ENCODE peak calls at places on chromosomes 11 and 22, in six cellular contexts. Q is IMR-90, N is mesendoderm, O is H9, R is mesenchymal stem cell, B is trophoblast cell. S is an unnamed sample.

GRCh38 chr11:107591098-107591445 is at the start of gene ELMOD1:
- DNase-seq in Q (peak), N (peak), O (peak), R (peak), B (peak), S (peak)

GRCh38 chr11:118791961-118792578 is 1.1 kb upstream of the DDX6 start:
- DNase-seq in Q (no peak), N (peak), O (peak), R (no peak), B (peak), S (peak)

GRCh38 chr22:17836977-17837742 is 62.9 kb upstream of the BID start:
- DNase-seq in Q (no peak), N (peak), O (peak), R (no peak), B (peak), S (no peak)

GRCh38 chr11:3214420-3214699 is 4.3 kb downstream of the MRGPRG start:
- DNase-seq in Q (no peak), N (no peak), O (no peak), R (no peak), B (no peak), S (no peak)

GRCh38 chr11:12793506-12793905 is 119.3 kb downstream of the TEAD1 start:
- DNase-seq in Q (no peak), N (no peak), O (no peak), R (no peak), B (no peak), S (no peak)

GRCh38 chr22:21791635-21792625 is 56.3 kb upstream of the YPEL1 start:
- DNase-seq in Q (peak), N (no peak), O (no peak), R (no peak), B (no peak), S (no peak)

GRCh38 chr11:125281831-125282595 is 117.5 kb downstream of the PKNOX2 start:
- DNase-seq in Q (no peak), N (peak), O (no peak), R (no peak), B (peak), S (no peak)

GRCh38 chr11:33857924-33858323 is 34.0 kb downstream of the LMO2 start:
- DNase-seq in Q (peak), N (peak), O (peak), R (peak), B (peak), S (peak)

GRCh38 chr22:17672417-17672991 is 33.9 kb downstream of the BCL2L13 start:
- DNase-seq in Q (peak), N (no peak), O (no peak), R (peak), B (no peak), S (no peak)

GRCh38 chr22:35622132-35622913 is 5.2 kb upstream of the MB start:
- DNase-seq in Q (no peak), N (peak), O (peak), R (no peak), B (no peak), S (no peak)

GRCh38 chr11:10451399-10452116 is 3.5 kb upstream of the AMPD3 start:
- DNase-seq in Q (no peak), N (peak), O (no peak), R (no peak), B (no peak), S (no peak)

GRCh38 chr11:10452211-10452767 is 2.8 kb upstream of the AMPD3 start:
- DNase-seq in Q (peak), N (no peak), O (no peak), R (no peak), B (no peak), S (no peak)

GRCh38 chr11:10453261-10453660 is 1.8 kb upstream of the AMPD3 start:
- DNase-seq in Q (peak), N (no peak), O (no peak), R (no peak), B (no peak), S (no peak)

GRCh38 chr11:10454506-10454901 is 560 bp upstream of the AMPD3 start:
- DNase-seq in Q (no peak), N (no peak), O (no peak), R (no peak), B (no peak), S (no peak)

DNA sequence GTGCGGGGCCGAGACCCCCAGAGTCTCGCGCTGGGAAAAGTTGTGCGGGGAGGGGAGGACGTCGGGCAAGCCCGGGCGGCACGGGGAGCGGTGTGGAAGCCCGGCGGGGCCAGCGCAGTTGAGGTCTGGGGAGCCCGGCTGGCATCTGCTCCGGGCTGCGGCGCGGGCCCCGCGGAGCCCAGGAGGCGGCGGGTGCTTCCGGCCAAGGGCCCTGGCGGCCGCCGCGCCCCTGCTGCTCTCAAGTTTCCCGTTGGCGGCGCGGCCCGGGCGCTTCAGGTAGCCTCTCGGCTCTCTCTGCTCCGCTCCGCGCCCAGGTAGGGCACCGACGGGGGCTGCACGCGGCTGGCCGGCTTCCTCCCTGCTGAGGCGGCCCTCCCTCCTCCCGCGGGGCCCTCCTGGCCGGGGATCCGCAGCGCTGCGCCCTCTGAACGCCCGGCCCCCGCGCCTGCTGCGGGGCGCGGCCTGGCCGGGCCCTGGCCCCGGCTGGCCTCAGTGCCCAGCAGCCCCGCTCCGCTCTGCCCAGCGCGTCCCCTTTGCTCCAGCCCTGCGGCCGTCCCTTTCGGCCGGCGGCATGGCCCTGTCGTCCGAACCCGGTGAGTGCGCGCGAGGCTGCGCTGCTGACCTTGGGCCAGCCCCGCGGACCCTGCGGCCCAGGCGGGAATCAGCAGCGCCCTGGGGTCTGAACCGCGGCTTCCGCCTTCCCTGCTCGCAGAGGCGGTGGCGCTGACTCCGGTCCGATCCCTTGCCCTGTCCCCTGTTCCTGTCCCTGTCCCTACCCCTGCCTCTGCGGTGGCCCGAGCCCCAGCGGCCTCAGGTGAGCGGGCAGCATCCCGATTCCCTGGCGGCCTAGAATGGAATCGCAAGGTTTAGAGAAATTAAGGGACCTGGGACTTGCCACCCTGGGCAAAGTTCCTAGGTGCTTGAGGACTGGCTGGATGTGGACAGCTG is 4.3 kb upstream of the AMPD3 start:
- DNase-seq in Q (no peak), N (peak), O (peak), R (peak), B (peak), S (peak)
- H3K18ac ChIP-seq in Q (no peak), N (peak), O (peak), R (peak), B (peak), S (peak)

GRCh38 chr11:47408598-47409439 is 429 bp downstream of the SLC39A13 start:
- DNase-seq in Q (peak), N (peak), O (peak), R (peak), B (peak), S (no peak)
- H3K23ac ChIP-seq in Q (peak), N (peak), O (no peak), R (peak), B (no peak), S (peak)

DNA sequence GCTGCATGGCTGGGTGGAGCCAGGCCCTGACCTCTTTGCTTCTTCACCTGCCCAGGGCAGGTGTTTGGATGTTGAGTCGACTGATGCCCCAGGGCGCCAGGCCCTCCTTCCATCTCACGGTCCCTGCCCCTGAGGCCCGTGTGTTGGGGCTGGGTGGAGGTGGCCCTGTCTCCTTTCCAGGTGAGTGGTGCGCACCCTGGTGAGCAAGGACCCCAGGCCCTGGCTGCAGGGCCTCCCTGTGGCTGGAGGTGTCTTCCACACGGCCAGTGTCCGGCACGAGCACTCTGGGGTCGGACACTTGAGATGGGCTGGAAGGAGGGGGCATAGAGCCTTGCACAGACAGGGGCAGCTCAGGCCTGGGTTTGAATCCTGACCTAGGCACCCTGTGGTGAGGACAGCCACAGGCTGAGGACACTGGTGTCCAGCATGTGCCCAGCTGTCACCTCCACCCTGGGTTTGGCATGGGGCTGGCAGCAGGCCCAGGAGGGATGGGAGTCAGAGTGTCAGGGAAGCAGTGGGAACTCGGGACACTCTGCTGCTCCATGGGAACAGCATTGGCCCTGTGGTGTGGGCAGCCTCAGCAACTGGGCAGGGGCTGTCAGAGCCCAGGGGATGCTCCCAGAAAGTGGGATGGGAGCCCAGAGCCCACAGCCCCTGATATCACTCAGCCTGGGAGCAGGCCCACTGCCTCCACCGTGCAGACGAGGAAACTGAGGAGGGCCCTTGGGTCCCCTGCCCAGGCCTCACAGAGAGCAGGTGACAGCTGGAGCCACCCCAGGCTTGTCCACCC is 37.1 kb upstream of the CCDC188 start:
- DNase-seq in Q (no peak), N (no peak), O (no peak), R (no peak), B (no peak), S (no peak)
- H3K18ac ChIP-seq in Q (no peak), N (no peak), O (no peak), R (no peak), B (no peak), S (peak)

GRCh38 chr11:117020287-117020686 is 77.9 kb downstream of the SIK3 start:
- DNase-seq in Q (no peak), N (no peak), O (no peak), R (no peak), B (no peak), S (no peak)
- H3K23ac ChIP-seq in Q (no peak), N (no peak), O (no peak), R (no peak), B (no peak), S (no peak)

GRCh38 chr11:127454856-127455255 is 454.3 kb upstream of the KIRREL3 start:
- DNase-seq in Q (no peak), N (peak), O (no peak), R (no peak), B (no peak), S (no peak)

GRCh38 chr11:127451852-127452251 is 451.3 kb upstream of the KIRREL3 start:
- DNase-seq in Q (no peak), N (no peak), O (no peak), R (no peak), B (no peak), S (no peak)

GRCh38 chr11:127452533-127452932 is 452.0 kb upstream of the KIRREL3 start:
- DNase-seq in Q (no peak), N (no peak), O (no peak), R (no peak), B (no peak), S (no peak)
- H3K18ac ChIP-seq in Q (no peak), N (no peak), O (no peak), R (no peak), B (no peak), S (no peak)

GRCh38 chr11:93526058-93526633 is 17.0 kb downstream of the SMCO4 start:
- DNase-seq in Q (no peak), N (no peak), O (no peak), R (no peak), B (no peak), S (no peak)

GRCh38 chr11:93524173-93524536 is 19.0 kb downstream of the SMCO4 start:
- DNase-seq in Q (no peak), N (no peak), O (no peak), R (peak), B (no peak), S (no peak)

GRCh38 chr11:93525601-93526000 is 17.6 kb downstream of the SMCO4 start:
- DNase-seq in Q (peak), N (no peak), O (no peak), R (peak), B (no peak), S (no peak)

GRCh38 chr11:93526691-93527583 is 16.3 kb downstream of the SMCO4 start:
- DNase-seq in Q (no peak), N (no peak), O (no peak), R (no peak), B (no peak), S (no peak)

DNA sequence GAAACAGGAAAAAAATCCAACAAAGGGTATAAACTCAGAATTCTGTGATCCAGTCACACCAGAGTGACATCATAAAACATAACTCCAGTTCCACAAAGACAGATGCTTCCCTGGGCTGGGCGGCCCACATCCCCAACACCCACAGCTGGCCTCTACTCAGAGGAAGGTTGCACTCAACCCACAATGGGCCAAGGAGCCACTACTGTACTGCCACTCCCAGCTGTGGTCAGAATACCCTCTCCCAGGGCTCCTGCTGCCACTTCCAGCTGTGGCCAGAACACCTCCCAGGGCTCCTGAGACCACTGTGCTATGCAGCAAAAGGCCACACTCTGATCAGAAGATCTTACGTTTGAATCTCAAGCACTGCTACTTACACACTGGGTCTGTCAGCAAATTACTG is 18.3 kb downstream of the SMCO4 start:
- DNase-seq in Q (no peak), N (no peak), O (no peak), R (no peak), B (no peak), S (no peak)
- H3K23ac ChIP-seq in Q (no peak), N (no peak), O (no peak), R (no peak), B (peak), S (no peak)

DNA sequence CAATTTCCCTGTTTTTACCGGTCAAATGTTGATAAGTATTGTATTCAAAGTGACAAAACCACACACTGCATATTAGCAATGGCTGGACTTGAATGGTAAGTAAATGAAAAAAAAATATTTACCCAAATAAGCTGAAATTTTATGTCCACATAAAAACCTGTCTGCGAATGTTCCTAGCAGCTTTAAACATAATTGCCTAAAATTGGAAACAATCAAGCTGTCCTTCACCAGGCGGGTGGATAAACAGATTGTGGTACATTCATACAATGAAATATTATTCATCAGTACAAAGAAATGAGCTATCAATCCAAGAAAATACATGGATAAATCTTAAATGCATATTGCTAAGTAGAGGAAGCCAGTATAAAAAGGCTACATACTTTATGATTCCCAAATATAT is 1067.8 kb downstream of the LRRC4C start:
- DNase-seq in Q (no peak), N (no peak), O (no peak), R (no peak), B (no peak), S (no peak)
- H3K18ac ChIP-seq in Q (no peak), N (no peak), O (no peak), R (no peak), B (no peak), S (no peak)

DNA sequence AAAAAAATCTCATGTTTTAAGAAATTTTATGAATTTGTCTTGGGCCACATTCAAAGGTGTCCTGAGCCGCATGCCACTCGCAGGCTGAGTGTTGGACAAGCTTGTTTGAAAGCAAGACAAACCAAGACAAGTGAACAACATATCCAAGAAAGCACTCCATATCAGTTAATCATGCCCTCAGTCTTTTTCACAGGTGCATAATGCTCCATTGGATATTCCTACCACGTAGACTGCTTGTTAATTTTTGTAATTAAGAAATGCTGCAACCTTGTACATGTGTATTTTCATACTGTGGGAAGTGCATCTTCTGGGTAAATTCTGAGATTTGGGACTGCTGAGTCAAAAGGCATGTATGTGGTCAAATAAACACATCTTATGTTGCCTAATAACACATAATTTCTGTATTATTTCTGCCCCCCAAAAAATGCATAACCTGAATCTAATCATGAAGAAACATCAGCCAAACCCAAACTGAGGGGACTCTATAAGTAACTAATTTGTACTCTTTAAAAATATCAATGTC is 8.2 kb downstream of the RRAS2 start:
- DNase-seq in Q (peak), N (no peak), O (no peak), R (no peak), B (no peak), S (no peak)
- H3K23ac ChIP-seq in Q (no peak), N (no peak), O (no peak), R (no peak), B (no peak), S (no peak)

GRCh38 chr11:123195182-123196059 is at the start of gene CLMP:
- DNase-seq in Q (peak), N (peak), O (peak), R (peak), B (no peak), S (no peak)

GRCh38 chr11:123194308-123195181 is 503 bp downstream of the CLMP start:
- DNase-seq in Q (peak), N (peak), O (peak), R (peak), B (no peak), S (peak)

GRCh38 chr11:123196060-123196714 is 1.1 kb upstream of the CLMP start:
- DNase-seq in Q (no peak), N (peak), O (peak), R (no peak), B (peak), S (no peak)

GRCh38 chr11:123191939-123192338 is 3.1 kb downstream of the CLMP start:
- DNase-seq in Q (no peak), N (no peak), O (no peak), R (no peak), B (no peak), S (no peak)

GRCh38 chr11:123193742-123194141 is 1.3 kb downstream of the CLMP start:
- DNase-seq in Q (no peak), N (peak), O (no peak), R (peak), B (no peak), S (no peak)
- H3K18ac ChIP-seq in Q (peak), N (peak), O (no peak), R (peak), B (peak), S (peak)